ENCODE peak calls at places on chromosomes 7 and 10, in eight cellular contexts. Q, B, V, H, P, N, E and R are unnamed samples.

GRCh38 chr10:61992683-61993629 is 91.5 kb downstream of the ARID5B start:
- DNase-seq in Q (no peak), B (peak; percentile 36), V (no peak), H (peak; percentile 80), P (no peak), N (no peak), E (peak; percentile 93), R (peak; percentile 84)

GRCh38 chr7:2807846-2808772 is 36.0 kb downstream of the GNA12 start:
- DNase-seq in Q (no peak), B (no peak), V (no peak), H (peak; percentile 25), P (no peak), N (no peak), E (no peak), R (no peak)

GRCh38 chr10:48243487-48243886 is 31.0 kb downstream of the FRMPD2 start:
- DNase-seq in Q (no peak), B (no peak), V (no peak), H (no peak), P (no peak), N (no peak), E (no peak), R (no peak)

GRCh38 chr7:20141666-20142065 is 75.5 kb downstream of the MACC1 start:
- DNase-seq in Q (no peak), B (no peak), V (no peak), H (no peak), P (peak; percentile 17), N (no peak), E (peak; percentile 73), R (no peak)

GRCh38 chr7:134347567-134347966 is 30.8 kb upstream of the SLC35B4 start:
- DNase-seq in Q (no peak), B (no peak), V (no peak), H (no peak), P (no peak), N (no peak), E (no peak), R (no peak)

GRCh38 chr10:122530177-122530576 is 30.4 kb upstream of the DMBT1 start:
- DNase-seq in Q (no peak), B (no peak), V (no peak), H (no peak), P (no peak), N (no peak), E (no peak), R (no peak)

GRCh38 chr7:100865372-100865911 is 1.7 kb upstream of the TRIP6 start:
- DNase-seq in Q (no peak), B (no peak), V (no peak), H (no peak), P (no peak), N (no peak), E (peak; percentile 79), R (no peak)

GRCh38 chr7:95690367-95690947 is 81.9 kb upstream of the DYNC1I1 start:
- DNase-seq in Q (peak; percentile 43), B (no peak), V (no peak), H (peak; percentile 54), P (peak; percentile 10), N (no peak), E (peak; percentile 18), R (peak; percentile 56)

GRCh38 chr10:29539398-29539797 is 95.4 kb downstream of the SVIL start:
- DNase-seq in Q (no peak), B (no peak), V (no peak), H (no peak), P (no peak), N (no peak), E (no peak), R (no peak)

GRCh38 chr7:2713370-2713769 is 25.4 kb downstream of the AMZ1 start:
- DNase-seq in Q (peak; percentile 86), B (no peak), V (no peak), H (no peak), P (no peak), N (peak; percentile 60), E (no peak), R (no peak)

GRCh38 chr7:156034397-156034796 is 222.1 kb upstream of the SHH start:
- DNase-seq in Q (no peak), B (no peak), V (no peak), H (peak; percentile 14), P (no peak), N (no peak), E (no peak), R (no peak)

GRCh38 chr10:76918106-76918505 is 719.5 kb downstream of the KCNMA1 start:
- DNase-seq in Q (no peak), B (no peak), V (no peak), H (no peak), P (no peak), N (no peak), E (no peak), R (no peak)

GRCh38 chr10:132499367-132499685 is 38.3 kb upstream of the INPP5A start:
- DNase-seq in Q (no peak), B (peak; percentile 13), V (no peak), H (no peak), P (no peak), N (peak; percentile 41), E (no peak), R (no peak)

GRCh38 chr10:42783181-42783549 is 570 bp downstream of the BMS1 start:
- DNase-seq in Q (no peak), B (no peak), V (no peak), H (peak; percentile 6), P (no peak), N (no peak), E (peak; percentile 72), R (peak; percentile 64)

GRCh38 chr10:62851449-62851848 is 35.3 kb upstream of the EGR2 start:
- DNase-seq in Q (no peak), B (no peak), V (no peak), H (peak; percentile 58), P (no peak), N (no peak), E (no peak), R (no peak)

GRCh38 chr7:141221007-141221612 is 147.2 kb downstream of the TMEM178B start:
- DNase-seq in Q (peak; percentile 71), B (no peak), V (no peak), H (peak; percentile 14), P (no peak), N (no peak), E (no peak), R (no peak)

GRCh38 chr7:151099486-151100211 is 13.4 kb downstream of the AGAP3 start:
- DNase-seq in Q (no peak), B (no peak), V (no peak), H (no peak), P (no peak), N (peak; percentile 59), E (no peak), R (no peak)

GRCh38 chr7:18866359-18867036 is 250.9 kb downstream of the TWIST1 start:
- DNase-seq in Q (no peak), B (peak; percentile 54), V (no peak), H (peak; percentile 41), P (peak; percentile 28), N (no peak), E (peak; percentile 100), R (peak; percentile 96)

GRCh38 chr7:121623130-121623872 is 227.2 kb upstream of the FAM3C start:
- DNase-seq in Q (no peak), B (no peak), V (no peak), H (no peak), P (no peak), N (no peak), E (no peak), R (no peak)

DNA sequence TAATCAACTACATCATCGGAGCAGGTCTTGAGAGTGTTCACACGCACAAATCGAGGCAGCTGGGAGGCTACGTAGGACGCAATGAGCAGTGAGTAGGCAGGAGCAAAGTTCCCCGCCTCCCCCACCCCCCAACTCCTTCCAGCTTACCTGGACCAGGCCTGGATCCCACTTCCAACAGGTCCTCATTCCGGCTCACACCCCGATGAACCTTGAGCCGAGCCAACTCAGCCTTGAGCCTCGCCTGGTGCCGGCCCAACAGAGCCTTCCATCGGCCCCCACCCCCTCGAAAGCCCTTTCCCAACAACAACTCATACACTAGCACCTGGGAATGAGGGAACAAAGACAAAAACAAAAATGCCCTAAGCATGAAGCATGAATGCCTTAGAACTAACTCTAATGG is 1.2 kb downstream of the NSUN5 start:
- DNase-seq in Q (no peak), B (no peak), V (no peak), H (no peak), P (no peak), N (no peak), E (no peak), R (no peak)
- TF ChIP-seq CTCF in Q (no peak), B (no peak), V (no peak), H (no peak), P (no peak), N (no peak), E (no peak), R (no peak)

GRCh38 chr10:89153971-89154370 is 53.1 kb downstream of the CH25H start:
- DNase-seq in Q (no peak), B (no peak), V (no peak), H (no peak), P (no peak), N (no peak), E (no peak), R (no peak)

GRCh38 chr10:89156161-89156560 is 51.0 kb downstream of the CH25H start:
- DNase-seq in Q (no peak), B (no peak), V (no peak), H (no peak), P (no peak), N (no peak), E (no peak), R (no peak)

GRCh38 chr10:89148061-89148460 is 59.1 kb downstream of the CH25H start:
- DNase-seq in Q (no peak), B (no peak), V (no peak), H (no peak), P (no peak), N (no peak), E (no peak), R (no peak)

GRCh38 chr10:89151857-89152256 is 55.3 kb downstream of the CH25H start:
- DNase-seq in Q (no peak), B (no peak), V (no peak), H (no peak), P (no peak), N (no peak), E (peak; percentile 93), R (no peak)

DNA sequence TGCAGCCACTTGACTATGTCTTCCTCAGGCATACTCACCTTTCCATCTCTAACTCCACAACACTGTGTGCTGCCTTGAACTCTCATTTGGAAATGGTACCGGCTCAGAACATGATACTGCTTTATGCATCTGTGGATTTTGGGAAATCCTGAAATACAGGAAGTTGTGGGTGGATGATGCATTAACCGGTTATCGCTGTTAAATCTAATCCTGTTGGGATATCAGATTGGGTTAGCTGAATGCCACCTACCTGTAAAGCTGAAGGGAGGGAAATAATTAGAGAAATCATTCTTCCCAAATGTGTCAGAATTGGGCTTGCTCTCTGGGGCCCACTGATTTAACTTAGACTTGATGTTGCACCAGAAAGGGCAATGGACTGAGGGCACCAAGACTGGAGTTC is 54.0 kb downstream of the CH25H start:
- DNase-seq in Q (no peak), B (no peak), V (no peak), H (no peak), P (no peak), N (no peak), E (peak; percentile 32), R (no peak)
- TF ChIP-seq CTCF in Q (no peak), B (no peak), V (no peak), H (no peak), P (no peak), N (no peak), E (no peak), R (no peak)

GRCh38 chr10:13348216-13349017 is at the start of gene SEPHS1:
- DNase-seq in Q (peak; percentile 86), B (peak; percentile 65), V (no peak), H (peak; percentile 93), P (peak; percentile 95), N (peak; percentile 90), E (peak; percentile 52), R (peak; percentile 25)
- TF ChIP-seq CTCF in Q (no peak), B (no peak), V (no peak), H (no peak), P (no peak), N (no peak), E (no peak), R (peak; percentile 18)

GRCh38 chr10:82969405-82969804 is 1094.4 kb downstream of the NRG3 start:
- DNase-seq in Q (peak; percentile 23), B (no peak), V (no peak), H (peak; percentile 35), P (peak; percentile 4), N (no peak), E (no peak), R (peak; percentile 67)
- TF ChIP-seq CTCF in Q (peak; percentile 48), B (no peak), V (no peak), H (peak; percentile 23), P (no peak), N (peak; percentile 15), E (peak; percentile 57), R (peak; percentile 80)